ENCODE peak calls at places on chromosomes 11 and 22, in six cellular contexts. M, Z, J, H, R and L are unnamed samples. For H3K4me1 and H3K9me3, the result is how much of the 10 kb centered on the place peaks cover.

GRCh38 chr22:20646906-20647305 is 127.0 kb upstream of the SERPIND1 start:
- DNase-seq in M (no peak), Z (no peak), J (no peak), H (no peak), R (no peak), L (peak)

GRCh38 chr22:47695176-47695575 is 932.7 kb downstream of the TBC1D22A start:
- DNase-seq in M (no peak), Z (no peak), J (no peak), H (no peak), R (no peak), L (no peak)

GRCh38 chr11:12087075-12087775 is 23.2 kb upstream of the MICAL2 start:
- DNase-seq in M (peak), Z (no peak), J (no peak), H (peak), R (no peak), L (peak)

GRCh38 chr22:41873391-41873790 is 40.5 kb downstream of the SREBF2 start:
- DNase-seq in M (no peak), Z (no peak), J (no peak), H (peak), R (no peak), L (no peak)

GRCh38 chr11:131002145-131002544 is 85.9 kb upstream of the SNX19 start:
- DNase-seq in M (no peak), Z (no peak), J (no peak), H (no peak), R (no peak), L (no peak)

GRCh38 chr22:36873614-36874308 is 13.0 kb downstream of the NCF4 start:
- DNase-seq in M (no peak), Z (no peak), J (peak), H (no peak), R (no peak), L (peak)

GRCh38 chr11:130671801-130672700 is 223.6 kb downstream of the ADAMTS15 start:
- DNase-seq in M (peak), Z (peak), J (peak), H (no peak), R (peak), L (peak)

GRCh38 chr11:27926469-27926868 is 181.5 kb downstream of the KIF18A start:
- DNase-seq in M (no peak), Z (no peak), J (no peak), H (no peak), R (no peak), L (no peak)

GRCh38 chr11:118998388-118998717 is 415 bp downstream of the CENATAC start:
- DNase-seq in M (no peak), Z (no peak), J (no peak), H (no peak), R (no peak), L (no peak)

GRCh38 chr11:122678406-122678805 is 22.9 kb downstream of the UBASH3B start:
- DNase-seq in M (no peak), Z (no peak), J (no peak), H (no peak), R (no peak), L (no peak)

GRCh38 chr11:69385832-69386415 is 92.0 kb downstream of the MYEOV start:
- DNase-seq in M (no peak), Z (peak), J (no peak), H (no peak), R (no peak), L (no peak)

GRCh38 chr11:13260963-13261599 is 16.5 kb upstream of the BMAL1 start:
- DNase-seq in M (no peak), Z (no peak), J (no peak), H (no peak), R (no peak), L (no peak)

GRCh38 chr22:35749808-35750207 is 32.1 kb downstream of the APOL5 start:
- DNase-seq in M (no peak), Z (no peak), J (peak), H (no peak), R (no peak), L (no peak)

GRCh38 chr11:40328890-40329617 is 1130.4 kb downstream of the LRRC4C start:
- DNase-seq in M (peak), Z (no peak), J (no peak), H (no peak), R (peak), L (peak)

GRCh38 chr22:29375436-29376076 is 12.8 kb downstream of the AP1B1 start:
- DNase-seq in M (no peak), Z (no peak), J (no peak), H (no peak), R (peak), L (no peak)

GRCh38 chr11:70073881-70074371 is 4.2 kb upstream of the ANO1 start:
- DNase-seq in M (no peak), Z (peak), J (no peak), H (no peak), R (no peak), L (peak)

GRCh38 chr11:65316979-65317786 is 2.5 kb downstream of the CDC42EP2 start:
- DNase-seq in M (peak), Z (peak), J (no peak), H (no peak), R (peak), L (peak)
- H3K4me1 ChIP-seq in M (under half), Z (under half), J (under half), H (under half), R (under half), L (under half)

DNA sequence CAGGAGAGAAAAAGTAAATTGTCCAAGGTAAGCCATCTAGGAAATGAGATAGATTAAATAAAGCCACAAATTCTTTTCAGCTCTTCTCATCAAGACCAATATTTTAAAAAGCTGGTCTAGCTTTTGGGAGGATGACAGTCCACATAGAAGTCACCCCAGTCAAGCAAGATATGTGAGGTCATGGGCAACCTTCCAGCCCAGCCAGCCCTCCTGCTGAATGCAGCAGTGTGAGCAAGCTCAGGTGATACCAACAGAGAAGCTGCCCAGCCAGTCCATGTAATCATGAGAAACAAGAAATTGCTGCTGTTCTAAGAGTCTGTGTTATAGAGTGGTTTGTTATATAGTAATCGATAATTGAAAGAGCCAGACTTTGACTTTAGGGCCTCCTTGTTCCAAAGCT is 28.7 kb downstream of the KCNE3 start:
- DNase-seq in M (no peak), Z (no peak), J (no peak), H (no peak), R (no peak), L (no peak)
- H3K9me3 ChIP-seq in M (under half), Z (under half), J (under half), H (under half), R (under half), L (under half)

GRCh38 chr11:128688896-128689546 is 4.9 kb upstream of the FLI1 start:
- DNase-seq in M (no peak), Z (no peak), J (no peak), H (no peak), R (no peak), L (peak)

GRCh38 chr11:128686745-128687177 is 7.1 kb upstream of the FLI1 start:
- DNase-seq in M (no peak), Z (peak), J (no peak), H (peak), R (no peak), L (peak)

GRCh38 chr11:128688031-128688713 is 5.7 kb upstream of the FLI1 start:
- DNase-seq in M (no peak), Z (no peak), J (no peak), H (no peak), R (no peak), L (peak)

GRCh38 chr11:128686045-128686741 is 7.7 kb upstream of the FLI1 start:
- DNase-seq in M (no peak), Z (no peak), J (no peak), H (no peak), R (no peak), L (peak)

GRCh38 chr11:128687321-128687720 is 6.6 kb upstream of the FLI1 start:
- DNase-seq in M (peak), Z (peak), J (no peak), H (no peak), R (no peak), L (peak)
- H3K4me1 ChIP-seq in M (under half), Z (under half), J (under half), H (under half), R (under half), L (under half)

GRCh38 chr22:49381595-49382450 is 445.9 kb downstream of the BRD1 start:
- DNase-seq in M (no peak), Z (peak), J (no peak), H (no peak), R (no peak), L (no peak)
- H3K9me3 ChIP-seq in M (under half), Z (under half), J (under half), H (under half), R (under half), L (under half)

DNA sequence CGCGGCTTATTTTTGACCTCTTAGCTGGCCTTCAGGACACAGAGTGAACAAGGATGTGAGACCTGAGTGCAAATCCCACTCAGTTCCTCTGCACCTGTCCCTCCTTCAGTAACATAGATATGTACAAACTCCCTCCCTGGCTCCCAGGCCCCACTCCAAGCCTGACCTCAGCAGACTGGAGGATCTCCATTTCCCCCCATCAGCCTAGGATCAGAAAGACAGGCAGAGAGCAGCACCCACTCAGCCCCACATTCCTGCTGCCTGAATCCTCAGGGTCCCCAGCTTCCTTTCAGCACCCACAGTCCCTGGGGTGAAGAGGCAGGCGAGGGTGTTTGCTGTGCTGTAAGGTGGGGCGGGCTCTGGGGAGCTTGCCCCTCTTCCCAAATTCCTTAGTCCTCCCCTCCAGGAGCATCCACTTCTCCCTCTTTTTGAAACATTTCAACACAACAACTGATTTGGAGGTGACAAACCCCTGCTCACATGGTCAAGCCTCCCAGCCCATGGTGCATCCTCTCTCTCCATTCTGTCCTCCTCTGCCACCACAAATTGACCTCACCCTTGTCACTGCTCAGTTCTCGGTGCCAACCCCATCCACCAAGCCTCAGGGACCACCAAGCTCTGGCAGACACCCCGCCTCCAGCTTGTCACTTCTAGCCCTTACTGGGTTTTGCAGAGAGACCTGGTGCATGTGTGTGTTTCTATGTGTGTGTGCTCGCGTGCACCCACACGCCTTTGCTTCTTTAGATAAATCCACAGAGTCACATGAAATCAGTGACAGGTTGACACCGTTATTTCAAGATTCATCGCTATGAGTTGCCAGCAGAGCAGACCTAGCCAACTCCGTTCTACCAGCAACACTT is 151.0 kb downstream of the FEZ1 start:
- DNase-seq in M (no peak), Z (no peak), J (no peak), H (no peak), R (no peak), L (peak)
- H3K4me1 ChIP-seq in M (under half), Z (under half), J (under half), H (under half), R (under half), L (under half)